ENCODE peak calls at places on chromosomes 5 and 9, in six cellular contexts. O, P, C, R, G and B are unnamed samples.

GRCh38 chr5:13987843-13988464 is 43.5 kb upstream of the DNAH5 start:
- DNase-seq in O (peak), P (peak), C (peak), R (peak), G (peak), B (no peak)

GRCh38 chr9:90032296-90033029 is 427.7 kb downstream of the GADD45G start:
- DNase-seq in O (no peak), P (no peak), C (no peak), R (no peak), G (no peak), B (no peak)

GRCh38 chr5:32964246-32964645 is 253.1 kb downstream of the NPR3 start:
- DNase-seq in O (no peak), P (no peak), C (no peak), R (peak), G (no peak), B (no peak)

GRCh38 chr9:131545003-131545785 is at the start of gene PRRT1B:
- DNase-seq in O (no peak), P (no peak), C (no peak), R (no peak), G (no peak), B (no peak)

GRCh38 chr5:141951341-141951781 is 6.6 kb downstream of the PCDH12 start:
- DNase-seq in O (peak), P (no peak), C (no peak), R (peak), G (no peak), B (no peak)

GRCh38 chr5:101390317-101390908 is 487.3 kb upstream of the ST8SIA4 start:
- DNase-seq in O (no peak), P (peak), C (no peak), R (peak), G (peak), B (no peak)

GRCh38 chr9:137682431-137682991 is 63.7 kb downstream of the EHMT1 start:
- DNase-seq in O (no peak), P (no peak), C (no peak), R (no peak), G (no peak), B (no peak)

GRCh38 chr5:33793836-33794549 is 97.8 kb downstream of the ADAMTS12 start:
- DNase-seq in O (no peak), P (no peak), C (no peak), R (no peak), G (no peak), B (no peak)

GRCh38 chr5:93299596-93300308 is 281.3 kb downstream of the NR2F1-AS1 start:
- DNase-seq in O (no peak), P (no peak), C (peak), R (no peak), G (no peak), B (no peak)

GRCh38 chr9:134063088-134063875 is 4.5 kb downstream of the BRD3 start:
- DNase-seq in O (no peak), P (no peak), C (no peak), R (no peak), G (no peak), B (no peak)

GRCh38 chr9:15206949-15207696 is 99.9 kb downstream of the TTC39B start:
- DNase-seq in O (no peak), P (no peak), C (no peak), R (no peak), G (no peak), B (no peak)

GRCh38 chr5:166535641-166536040 is 1755.8 kb upstream of the WWC1 start:
- DNase-seq in O (no peak), P (no peak), C (no peak), R (no peak), G (no peak), B (no peak)

GRCh38 chr5:159536626-159537025 is 206.3 kb upstream of the IL12B start:
- DNase-seq in O (no peak), P (no peak), C (no peak), R (no peak), G (no peak), B (no peak)

GRCh38 chr9:22528485-22528884 is 81.9 kb downstream of the DMRTA1 start:
- DNase-seq in O (no peak), P (no peak), C (no peak), R (peak), G (no peak), B (no peak)

GRCh38 chr9:92100237-92100911 is 14.8 kb downstream of the SPTLC1 start:
- DNase-seq in O (no peak), P (no peak), C (no peak), R (peak), G (peak), B (no peak)

GRCh38 chr5:86786955-86787354 is 169.2 kb downstream of the COX7C start:
- DNase-seq in O (no peak), P (no peak), C (no peak), R (no peak), G (no peak), B (no peak)

GRCh38 chr5:107671742-107672211 is 1.0 kb upstream of the EFNA5 start:
- DNase-seq in O (no peak), P (peak), C (no peak), R (no peak), G (peak), B (peak)

GRCh38 chr5:168288349-168289245 is 2.8 kb upstream of the WWC1 start:
- DNase-seq in O (no peak), P (no peak), C (no peak), R (no peak), G (no peak), B (no peak)

GRCh38 chr9:18489861-18490260 is 15.9 kb downstream of the ADAMTSL1 start:
- DNase-seq in O (no peak), P (no peak), C (no peak), R (peak), G (no peak), B (no peak)

GRCh38 chr5:104186100-104186499 is 623.5 kb upstream of the NUDT12 start:
- DNase-seq in O (no peak), P (no peak), C (no peak), R (no peak), G (no peak), B (no peak)

GRCh38 chr9:98850851-98851729 is 43.6 kb downstream of the GALNT12 start:
- DNase-seq in O (no peak), P (no peak), C (no peak), R (no peak), G (no peak), B (no peak)

GRCh38 chr9:13478235-13478634 is 198.7 kb upstream of the MPDZ start:
- DNase-seq in O (no peak), P (no peak), C (no peak), R (no peak), G (no peak), B (no peak)

GRCh38 chr9:21974542-21975409 is 19.4 kb downstream of the CDKN2A start:
- DNase-seq in O (peak), P (no peak), C (no peak), R (peak), G (peak), B (no peak)

GRCh38 chr5:104266161-104266560 is 703.6 kb upstream of the NUDT12 start:
- DNase-seq in O (no peak), P (no peak), C (no peak), R (no peak), G (no peak), B (no peak)

GRCh38 chr9:137077758-137078693 is 709 bp downstream of the UAP1L1 start:
- DNase-seq in O (no peak), P (no peak), C (no peak), R (no peak), G (no peak), B (no peak)

GRCh38 chr5:135393691-135394090 is 5.3 kb downstream of the MACROH2A1 start:
- DNase-seq in O (no peak), P (no peak), C (no peak), R (no peak), G (no peak), B (no peak)

GRCh38 chr9:82183181-82183860 is 194.7 kb downstream of the SPATA31D1 start:
- DNase-seq in O (no peak), P (no peak), C (no peak), R (no peak), G (no peak), B (no peak)

GRCh38 chr5:98796197-98796972 is 22.9 kb downstream of the RGMB start:
- DNase-seq in O (peak), P (peak), C (peak), R (peak), G (peak), B (no peak)

GRCh38 chr5:75847561-75848021 is 130.4 kb upstream of the POC5 start:
- DNase-seq in O (peak), P (no peak), C (no peak), R (no peak), G (no peak), B (no peak)

GRCh38 chr5:81151546-81151945 is 81.6 kb upstream of the CKMT2 start:
- DNase-seq in O (no peak), P (no peak), C (no peak), R (peak), G (peak), B (no peak)

GRCh38 chr5:639584-640213 is 27.6 kb downstream of the CEP72 start:
- DNase-seq in O (no peak), P (no peak), C (no peak), R (no peak), G (no peak), B (no peak)

GRCh38 chr5:42641321-42642005 is 115.2 kb upstream of the CCDC152 start:
- DNase-seq in O (no peak), P (no peak), C (no peak), R (no peak), G (no peak), B (no peak)

GRCh38 chr5:160638141-160638742 is 213.8 kb downstream of the ATP10B start:
- DNase-seq in O (no peak), P (no peak), C (no peak), R (no peak), G (no peak), B (no peak)

GRCh38 chr5:41325074-41325473 is 111.7 kb upstream of the C6 start:
- DNase-seq in O (no peak), P (no peak), C (no peak), R (no peak), G (no peak), B (no peak)

GRCh38 chr5:37400501-37400900 is 21.4 kb downstream of the WDR70 start:
- DNase-seq in O (no peak), P (no peak), C (no peak), R (no peak), G (no peak), B (no peak)